ENCODE peak calls at places on chromosome 1, in nine cellular contexts. X is GM23248, P is OCI-LY7, I is GM23338, V is PC-3, R is hepatocyte, G is neural progenitor cell, D is SK-N-SH, T is HCT116. O is an unnamed sample.

GRCh38 chr1:201468501-201468843 is 516 bp downstream of the PHLDA3 start:
- DNase-seq in X (peak; percentile 66), R (peak; percentile 64), T (no peak), P (no peak), G (peak; percentile 67), I (peak; percentile 61), D (peak; percentile 77), V (peak; percentile 67), O (peak; percentile 59)

GRCh38 chr1:150777544-150777943 is 12.0 kb upstream of the CTSS start:
- DNase-seq in T (no peak), X (no peak), I (no peak), G (no peak), R (no peak), D (no peak), V (peak; percentile 23), P (no peak), O (no peak)

GRCh38 chr1:80410233-80410632 is 1390.5 kb upstream of the ADGRL2 start:
- DNase-seq in P (no peak), I (no peak), G (no peak), R (no peak), D (no peak), V (no peak), X (no peak), T (no peak), O (no peak)

GRCh38 chr1:160623860-160624259 is 23.0 kb downstream of the SLAMF1 start:
- DNase-seq in X (no peak), V (no peak), D (no peak), G (no peak), P (no peak), T (no peak), R (no peak), I (no peak), O (peak; percentile 40)

GRCh38 chr1:167126317-167126716 is 32.4 kb downstream of the STYXL2 start:
- DNase-seq in T (no peak), X (no peak), D (no peak), I (no peak), G (no peak), V (no peak), R (no peak), P (no peak), O (no peak)

GRCh38 chr1:33336580-33336979 is 15.7 kb upstream of the A3GALT2 start:
- DNase-seq in G (no peak), P (no peak), D (no peak), R (no peak), X (no peak), I (no peak), T (no peak), V (no peak), O (no peak)

GRCh38 chr1:61978866-61979265 is 215.8 kb upstream of the L1TD1 start:
- DNase-seq in V (no peak), T (no peak), D (no peak), G (no peak), R (no peak), P (no peak), X (no peak), I (no peak), O (no peak)

GRCh38 chr1:114122891-114123621 is 30.6 kb downstream of the SYT6 start:
- DNase-seq in P (no peak), V (peak; percentile 76), T (no peak), R (peak; percentile 21), I (peak; percentile 24), G (peak; percentile 32), X (peak; percentile 88), D (peak; percentile 34), O (no peak)

GRCh38 chr1:39922139-39922757 is 20.5 kb upstream of the MYCL start:
- DNase-seq in R (no peak), G (peak; percentile 92), T (no peak), X (peak; percentile 30), I (peak; percentile 97), P (no peak), D (no peak), V (no peak), O (no peak)

GRCh38 chr1:77282866-77283539 is 1.2 kb downstream of the AK5 start:
- DNase-seq in R (peak; percentile 12), T (no peak), D (peak; percentile 47), X (peak; percentile 46), P (no peak), V (no peak), G (peak; percentile 46), I (peak; percentile 85), O (no peak)

GRCh38 chr1:3618904-3619671 is 5.7 kb upstream of the TPRG1L start:
- DNase-seq in G (peak; percentile 90), R (peak; percentile 87), D (peak; percentile 84), X (peak; percentile 87), V (peak; percentile 91), T (peak; percentile 53), I (peak; percentile 93), P (peak; percentile 77), O (peak; percentile 72)

GRCh38 chr1:25683177-25683576 is 66.6 kb downstream of the MAN1C1 start:
- DNase-seq in G (no peak), P (no peak), X (no peak), V (no peak), R (no peak), I (no peak), T (no peak), D (no peak), O (no peak)

GRCh38 chr1:231418741-231419107 is 3.4 kb downstream of the EGLN1 start:
- DNase-seq in X (no peak), G (no peak), R (no peak), V (no peak), I (no peak), T (no peak), D (no peak), P (no peak), O (no peak)

GRCh38 chr1:102851616-102852015 is 256.7 kb downstream of the COL11A1 start:
- DNase-seq in G (no peak), D (no peak), R (no peak), P (no peak), T (no peak), X (peak; percentile 29), V (no peak), I (no peak), O (no peak)

GRCh38 chr1:12745992-12746323 is at the start of gene CFAP107:
- DNase-seq in G (no peak), X (peak; percentile 52), T (no peak), V (no peak), P (no peak), I (peak; percentile 43), D (no peak), R (peak; percentile 56), O (peak; percentile 87)

GRCh38 chr1:46166521-46167462 is 8.1 kb upstream of the TSPAN1 start:
- DNase-seq in G (peak; percentile 33), X (peak; percentile 45), D (peak; percentile 14), R (no peak), P (peak; percentile 75), T (no peak), I (peak; percentile 75), V (no peak), O (no peak)

GRCh38 chr1:90781429-90782020 is 64.4 kb upstream of the BARHL2 start:
- DNase-seq in X (no peak), R (no peak), V (no peak), P (no peak), T (no peak), I (no peak), G (no peak), D (no peak), O (no peak)

GRCh38 chr1:100578201-100578600 is 40.3 kb downstream of the GPR88 start:
- DNase-seq in I (no peak), X (peak; percentile 35), V (peak; percentile 75), T (no peak), G (no peak), D (no peak), R (no peak), P (no peak), O (no peak)

GRCh38 chr1:10114746-10115145 is 82.0 kb downstream of the UBE4B start:
- DNase-seq in V (no peak), R (no peak), T (no peak), P (no peak), D (no peak), I (no peak), X (no peak), G (no peak), O (no peak)

GRCh38 chr1:63010898-63011660 is 227.1 kb downstream of the ATG4C start:
- DNase-seq in T (no peak), R (no peak), P (no peak), G (peak; percentile 76), I (no peak), V (no peak), X (no peak), D (no peak), O (no peak)
- H3K4me2 ChIP-seq in T (no peak overlapping the region), R (no peak overlapping the region), P (no peak overlapping the region), G (peak overlapping the region; percentile 48), I (no peak overlapping the region), V (no peak overlapping the region), X (no peak overlapping the region), D (no peak overlapping the region), O (no peak overlapping the region)

GRCh38 chr1:176864211-176864610 is 300.3 kb downstream of the ASTN1 start:
- DNase-seq in P (no peak), T (no peak), X (no peak), I (no peak), V (no peak), D (no peak), G (no peak), R (no peak), O (no peak)
- TF ChIP-seq EZH2phosphoT487 in P (no peak), T (no peak), X (no peak), I (no peak), V (no peak), D (no peak), G (no peak), R (no peak), O (no peak)

GRCh38 chr1:232629250-232630046 is 485 bp downstream of the SIPA1L2 start:
- DNase-seq in I (peak; percentile 67), X (peak; percentile 50), P (no peak), G (peak; percentile 76), T (no peak), D (peak; percentile 49), V (peak; percentile 37), R (peak; percentile 55), O (no peak)

GRCh38 chr1:232627645-232628334 is 2.1 kb downstream of the SIPA1L2 start:
- DNase-seq in X (peak; percentile 40), D (peak; percentile 44), I (peak; percentile 89), R (peak; percentile 73), P (peak; percentile 84), T (no peak), V (peak; percentile 87), G (peak; percentile 60), O (peak; percentile 87)

GRCh38 chr1:232627171-232627570 is 2.8 kb downstream of the SIPA1L2 start:
- DNase-seq in G (no peak), X (no peak), I (no peak), V (peak; percentile 47), P (no peak), T (no peak), R (no peak), D (no peak), O (peak; percentile 53)

GRCh38 chr1:232630047-232630893 is at the start of gene SIPA1L2:
- DNase-seq in X (peak; percentile 95), T (peak; percentile 66), V (peak; percentile 97), D (peak; percentile 100), G (peak; percentile 98), P (peak; percentile 89), R (peak; percentile 98), I (peak; percentile 91), O (peak; percentile 94)

GRCh38 chr1:232628335-232629214 is 1.4 kb downstream of the SIPA1L2 start:
- DNase-seq in T (no peak), I (no peak), D (peak; percentile 16), G (peak; percentile 27), R (peak; percentile 44), P (peak; percentile 66), X (peak; percentile 59), V (peak; percentile 75), O (peak; percentile 64)
- H3K4me2 ChIP-seq in T (peak overlapping the region; percentile 92), I (peak overlapping the region; percentile 86), D (peak overlapping the region; percentile 83), G (peak overlapping the region; percentile 96), R (peak overlapping the region; percentile 77), P (peak overlapping the region; percentile 62), X (peak overlapping the region; percentile 74), V (peak overlapping the region; percentile 92), O (peak overlapping the region; percentile 81)

GRCh38 chr1:216894499-216894898 is 171.3 kb upstream of the ESRRG start:
- DNase-seq in X (no peak), T (no peak), G (no peak), I (peak; percentile 11), R (no peak), D (no peak), P (no peak), V (no peak), O (no peak)
- TF ChIP-seq EZH2phosphoT487 in X (no peak), T (no peak), G (no peak), I (no peak), R (no peak), D (no peak), P (no peak), V (no peak), O (no peak)

O was measured in MM.1S.